ENCODE peak calls at places on chromosomes 2 and 18, in four cellular contexts. I is HFFc6, U is kidney, L is AG04449. R is an unnamed sample.

GRCh38 chr2:120681696-120682288 is 53.9 kb upstream of the GLI2 start:
- DNase-seq in I (no peak), L (no peak), U (no peak), R (no peak)

GRCh38 chr2:28375236-28375635 is 17.4 kb upstream of the FOSL2 start:
- DNase-seq in L (no peak), U (no peak), I (no peak), R (no peak)

GRCh38 chr2:16172324-16173175 is 232.2 kb downstream of the MYCN start:
- DNase-seq in I (no peak), L (no peak), U (no peak), R (no peak)

GRCh38 chr2:128214251-128214650 is 104.4 kb downstream of the HS6ST1 start:
- DNase-seq in I (no peak), L (no peak), U (no peak), R (no peak)

GRCh38 chr2:9847140-9847539 is 3.9 kb downstream of the TAF1B start:
- DNase-seq in L (no peak), U (no peak), I (no peak), R (no peak)

GRCh38 chr2:11155326-11156059 is at the start of gene SLC66A3:
- DNase-seq in U (no peak), L (no peak), I (peak; percentile 75), R (peak; percentile 89)

GRCh38 chr2:127614731-127615130 is 31.2 kb upstream of the GPR17 start:
- DNase-seq in L (no peak), I (peak; percentile 84), U (no peak), R (no peak)

GRCh38 chr18:55320399-55321255 is 267.4 kb downstream of the TCF4 start:
- DNase-seq in L (no peak), I (no peak), U (no peak), R (peak; percentile 57)

GRCh38 chr18:5295231-5295920 is at the start of gene ZBTB14:
- DNase-seq in U (peak; percentile 87), L (no peak), I (peak; percentile 7), R (peak; percentile 75)

GRCh38 chr2:69554981-69555380 is 88.6 kb downstream of the AAK1 start:
- DNase-seq in L (no peak), U (no peak), I (no peak), R (no peak)

GRCh38 chr2:38092196-38092902 is 16.4 kb upstream of the CYP1B1 start:
- DNase-seq in L (no peak), I (no peak), U (peak; percentile 80), R (peak; percentile 54)

GRCh38 chr18:49026501-49027378 is 76.0 kb upstream of the SMAD7 start:
- DNase-seq in L (no peak), U (peak; percentile 55), I (no peak), R (no peak)

GRCh38 chr2:202911203-202911512 is 315 bp downstream of the WDR12 start:
- DNase-seq in U (no peak), I (no peak), L (no peak), R (no peak)

GRCh38 chr2:15223887-15224286 is 337.2 kb downstream of the NBAS start:
- DNase-seq in I (peak; percentile 95), L (peak; percentile 45), U (no peak), R (no peak)

GRCh38 chr2:229586012-229586411 is 128.3 kb downstream of the DNER start:
- DNase-seq in I (no peak), U (no peak), L (no peak), R (no peak)

GRCh38 chr2:74418312-74418711 is 3.1 kb downstream of the C2orf81 start:
- DNase-seq in I (no peak), L (no peak), U (peak; percentile 73), R (no peak)

GRCh38 chr2:112579280-112579679 is 5.1 kb upstream of the CHCHD5 start:
- DNase-seq in I (peak; percentile 90), L (no peak), U (no peak), R (peak; percentile 71)

GRCh38 chr2:95026471-95027368 is 1.2 kb downstream of the MAL start:
- DNase-seq in L (no peak), I (no peak), U (peak; percentile 45), R (no peak)

GRCh38 chr2:30883184-30883583 is 75.9 kb upstream of the CAPN13 start:
- DNase-seq in U (no peak), I (no peak), L (no peak), R (no peak)

GRCh38 chr2:20092226-20092900 is 40.9 kb upstream of the LAPTM4A start:
- DNase-seq in I (no peak), L (no peak), U (no peak), R (no peak)

GRCh38 chr2:132424526-132425121 is 8.0 kb downstream of the GPR39 start:
- DNase-seq in I (peak; percentile 41), U (no peak), L (no peak), R (no peak)
- TF ChIP-seq CTCF in I (peak; percentile 23), U (peak; percentile 3), L (no peak), R (no peak)

GRCh38 chr2:167292430-167293171 is 404.3 kb downstream of the XIRP2 start:
- DNase-seq in L (peak; percentile 38), U (peak; percentile 95), I (peak; percentile 88), R (peak; percentile 96)
- TF ChIP-seq CTCF in L (peak; percentile 50), U (no peak), I (peak; percentile 72), R (peak; percentile 55)

GRCh38 chr2:54639609-54640008 is 83.9 kb upstream of the EML6 start:
- DNase-seq in L (no peak), I (no peak), U (no peak), R (peak; percentile 51)
- TF ChIP-seq CTCF in L (no peak), I (no peak), U (no peak), R (no peak)

GRCh38 chr2:167265004-167265403 is 376.7 kb downstream of the XIRP2 start:
- DNase-seq in U (no peak), I (no peak), L (no peak), R (no peak)

GRCh38 chr2:167264380-167264779 is 376.1 kb downstream of the XIRP2 start:
- DNase-seq in U (no peak), L (no peak), I (no peak), R (peak; percentile 49)

GRCh38 chr2:167265722-167266121 is 377.4 kb downstream of the XIRP2 start:
- DNase-seq in L (no peak), U (no peak), I (no peak), R (no peak)
- TF ChIP-seq CTCF in L (no peak), U (no peak), I (no peak), R (no peak)

DNA sequence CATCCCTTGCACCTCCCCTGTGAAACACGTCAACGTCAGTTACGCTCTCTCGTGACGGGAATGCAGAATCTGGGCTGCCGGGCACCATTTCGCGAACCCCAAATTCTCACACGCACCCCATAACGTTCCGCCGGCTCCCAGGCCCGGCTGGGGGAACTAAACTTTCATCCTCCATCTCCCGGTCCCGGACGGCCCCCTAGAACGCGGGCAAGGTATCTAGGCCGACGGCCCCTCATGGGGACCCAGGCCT is 530 bp downstream of the DNAJC27 start:
- DNase-seq in I (no peak), U (no peak), L (no peak), R (no peak)
- TF ChIP-seq CTCF in I (no peak), U (no peak), L (no peak), R (no peak)

DNA sequence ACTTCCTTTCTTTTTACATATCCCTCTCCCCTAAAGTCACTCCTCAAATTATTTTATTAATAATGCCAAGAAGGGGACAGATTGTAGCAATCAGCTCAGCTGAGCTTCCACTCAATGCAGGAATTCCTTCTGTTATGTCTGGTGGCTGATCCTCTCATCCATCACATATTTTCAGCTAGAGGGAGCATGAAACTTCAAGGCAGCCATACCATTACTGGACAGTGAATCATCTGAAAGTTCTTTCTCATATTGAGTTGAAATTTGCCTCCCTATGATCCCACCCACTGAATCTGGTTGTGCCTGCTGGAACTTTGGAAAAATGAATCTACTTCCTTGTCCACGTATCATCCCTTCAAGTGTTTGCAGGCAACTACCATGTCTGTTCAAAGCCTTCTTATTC is 11.2 kb downstream of the ZNF385B start:
- DNase-seq in I (peak; percentile 65), U (no peak), L (peak; percentile 14), R (no peak)
- TF ChIP-seq CTCF in I (peak; percentile 74), U (no peak), L (peak; percentile 44), R (peak; percentile 11)